ENCODE peak calls at places on chromosomes 16 and 17, in eight cellular contexts. D, L, P, M, B, I, V and F are unnamed samples.

GRCh38 chr17:37701424-37702020 is 43.3 kb downstream of the HNF1B start:
- DNase-seq in M (peak), D (peak), P (no peak), I (no peak), L (no peak), B (no peak), V (peak), F (no peak)

GRCh38 chr16:67954421-67955196 is 10.7 kb upstream of the LCAT start:
- DNase-seq in M (no peak), L (no peak), I (no peak), V (no peak), D (no peak), P (no peak), B (no peak), F (no peak)

GRCh38 chr17:68707032-68707431 is 105.9 kb upstream of the FAM20A start:
- DNase-seq in B (no peak), D (no peak), L (no peak), I (no peak), V (peak), M (no peak), P (no peak), F (no peak)

GRCh38 chr17:68790481-68790880 is 164.7 kb downstream of the ABCA8 start:
- DNase-seq in M (no peak), D (no peak), L (no peak), V (no peak), P (no peak), I (no peak), B (no peak), F (no peak)

GRCh38 chr17:12522743-12523181 is 142.9 kb upstream of the MYOCD start:
- DNase-seq in B (peak), D (no peak), I (no peak), V (peak), M (peak), P (no peak), L (no peak), F (no peak)

GRCh38 chr16:47504599-47504998 is 43.5 kb downstream of the PHKB start:
- DNase-seq in P (no peak), I (no peak), M (no peak), V (no peak), B (no peak), D (no peak), L (no peak), F (no peak)

GRCh38 chr16:14105976-14106375 is 34.9 kb downstream of the MRTFB start:
- DNase-seq in B (no peak), M (no peak), L (no peak), I (no peak), P (no peak), V (no peak), D (no peak), F (no peak)

GRCh38 chr16:28985611-28986041 is 774 bp downstream of the LAT start:
- DNase-seq in B (no peak), I (no peak), D (peak), M (no peak), L (no peak), P (no peak), V (no peak), F (no peak)

GRCh38 chr16:20918486-20919239 is 18.1 kb downstream of the LYRM1 start:
- DNase-seq in P (no peak), L (no peak), M (no peak), I (no peak), D (no peak), B (no peak), V (peak), F (no peak)

GRCh38 chr17:83199500-83200201 is 120.2 kb downstream of the METRNL start:
- DNase-seq in V (peak), B (no peak), L (no peak), I (no peak), D (peak), P (peak), M (no peak), F (no peak)

GRCh38 chr17:75113798-75114551 is 4.2 kb downstream of the ARMC7 start:
- DNase-seq in P (peak), L (peak), V (peak), B (peak), I (peak), D (peak), M (peak), F (peak)

GRCh38 chr17:38727661-38728220 is 2.4 kb upstream of the CISD3 start:
- DNase-seq in V (no peak), L (no peak), P (no peak), B (no peak), I (no peak), D (peak), M (no peak), F (no peak)

GRCh38 chr16:88356727-88357199 is 26.0 kb upstream of the ZNF469 start:
- DNase-seq in I (no peak), V (no peak), D (no peak), M (no peak), P (no peak), L (no peak), B (no peak), F (no peak)

GRCh38 chr17:33233855-33234228 is 59.3 kb downstream of the ASIC2 start:
- DNase-seq in M (no peak), D (no peak), B (no peak), V (no peak), L (no peak), I (no peak), P (peak), F (no peak)

GRCh38 chr16:54430491-54431030 is 144.0 kb upstream of the IRX3 start:
- DNase-seq in I (no peak), V (peak), P (no peak), M (no peak), L (no peak), B (peak), D (no peak), F (no peak)

GRCh38 chr16:15950167-15950854 is 895 bp downstream of the ABCC1 start:
- DNase-seq in D (peak), L (no peak), P (peak), B (peak), M (no peak), V (peak), I (no peak), F (peak)

GRCh38 chr17:15894258-15894657 is 50.7 kb upstream of the ADORA2B start:
- DNase-seq in D (no peak), I (no peak), P (no peak), M (no peak), L (no peak), B (no peak), V (no peak), F (no peak)

GRCh38 chr17:1315891-1316403 is 36.5 kb downstream of the TRARG1 start:
- DNase-seq in P (no peak), B (no peak), I (no peak), D (no peak), L (no peak), M (no peak), V (no peak), F (no peak)

GRCh38 chr17:52737071-52737470 is 578.6 kb upstream of the CA10 start:
- DNase-seq in V (no peak), M (no peak), L (no peak), D (no peak), B (no peak), P (no peak), I (no peak), F (no peak)

GRCh38 chr17:28949185-28950016 is 1.9 kb downstream of the PHF12 start:
- DNase-seq in P (peak), L (no peak), M (peak), B (no peak), D (peak), I (no peak), V (peak), F (no peak)

GRCh38 chr17:35404360-35404759 is 27.9 kb downstream of the SLFN12 start:
- DNase-seq in D (no peak), I (no peak), M (no peak), V (peak), B (peak), L (no peak), P (no peak), F (no peak)

GRCh38 chr17:17445925-17446665 is 30.7 kb upstream of the MED9 start:
- DNase-seq in L (no peak), I (peak), B (peak), P (no peak), M (peak), V (peak), D (no peak), F (no peak)

GRCh38 chr17:81018044-81018802 is 16.7 kb upstream of the BAIAP2 start:
- DNase-seq in M (no peak), L (no peak), P (no peak), V (peak), D (peak), B (no peak), I (no peak), F (no peak)

GRCh38 chr17:81405382-81406005 is 10.2 kb downstream of the BAHCC1 start:
- DNase-seq in P (no peak), B (no peak), I (no peak), D (no peak), V (no peak), M (no peak), L (no peak), F (no peak)

GRCh38 chr17:68533887-68534700 is 21.9 kb downstream of the PRKAR1A start:
- DNase-seq in I (no peak), L (no peak), B (no peak), D (no peak), M (no peak), V (peak), P (no peak), F (no peak)

GRCh38 chr17:19979917-19980770 is 2.5 kb upstream of the AKAP10 start:
- DNase-seq in M (no peak), V (no peak), L (no peak), I (no peak), D (no peak), P (no peak), B (no peak), F (peak)

GRCh38 chr16:84648595-84649510 is 542 bp downstream of the KLHL36 start:
- DNase-seq in L (no peak), M (peak), V (peak), D (peak), P (peak), I (no peak), B (no peak), F (no peak)

GRCh38 chr16:72286936-72287620 is 115.1 kb upstream of the PMFBP1 start:
- DNase-seq in M (no peak), L (no peak), B (no peak), I (no peak), D (no peak), V (no peak), P (no peak), F (no peak)

GRCh38 chr17:13197586-13197985 is 179.8 kb upstream of the ELAC2 start:
- DNase-seq in M (no peak), B (no peak), V (no peak), I (no peak), P (no peak), D (no peak), L (no peak), F (no peak)

GRCh38 chr16:3158014-3158497 is 23.2 kb downstream of the ZNF213 start:
- DNase-seq in V (peak), I (no peak), B (no peak), P (no peak), L (no peak), M (no peak), D (no peak), F (no peak)

GRCh38 chr17:75459590-75460267 is 3.3 kb downstream of the TMEM94 start:
- DNase-seq in P (no peak), I (no peak), M (no peak), L (no peak), B (peak), D (no peak), V (no peak), F (no peak)

GRCh38 chr17:7956208-7956965 is 24.4 kb downstream of the CNTROB start:
- DNase-seq in V (no peak), P (no peak), I (no peak), D (no peak), M (no peak), L (no peak), B (no peak), F (no peak)